ENCODE peak calls at places on chromosomes 16 and 17, in eight cellular contexts. K, V, B, H, O, Z, J and P are unnamed samples.

GRCh38 chr17:40323731-40324650 is 15.0 kb downstream of the RARA start:
- DNase-seq in O (no peak), K (peak), H (no peak), V (no peak), B (no peak), J (no peak), Z (peak), P (no peak)

GRCh38 chr17:34519286-34519685 is 60.1 kb upstream of the TMEM132E start:
- DNase-seq in K (no peak), Z (no peak), J (peak), H (peak), O (no peak), V (no peak), B (no peak), P (peak)

GRCh38 chr16:87765473-87765775 is 362 bp downstream of the KLHDC4 start:
- DNase-seq in V (peak), H (no peak), K (no peak), O (no peak), B (no peak), J (peak), Z (no peak), P (peak)

GRCh38 chr17:1873418-1873817 is 43.6 kb downstream of the RPA1 start:
- DNase-seq in K (no peak), O (no peak), H (no peak), Z (no peak), J (no peak), V (no peak), B (no peak), P (no peak)

GRCh38 chr17:40607641-40608040 is 40.0 kb downstream of the SMARCE1 start:
- DNase-seq in Z (no peak), K (no peak), B (no peak), J (no peak), V (no peak), H (no peak), O (no peak), P (no peak)

GRCh38 chr17:45668316-45668715 is 115.8 kb upstream of the CRHR1 start:
- DNase-seq in J (no peak), B (no peak), V (no peak), Z (no peak), H (no peak), O (no peak), K (no peak), P (no peak)

GRCh38 chr16:9323170-9323569 is 231.7 kb downstream of the HAPSTR1 start:
- DNase-seq in Z (no peak), O (no peak), H (no peak), B (no peak), V (no peak), K (no peak), J (no peak), P (no peak)

GRCh38 chr17:82525712-82526111 is 6.2 kb downstream of the FOXK2 start:
- DNase-seq in Z (no peak), B (no peak), J (no peak), K (no peak), O (no peak), V (no peak), H (no peak), P (no peak)

GRCh38 chr16:2699791-2700600 is 17.7 kb downstream of the KCTD5 start:
- DNase-seq in B (no peak), V (no peak), J (no peak), H (no peak), O (no peak), K (no peak), Z (no peak), P (no peak)

GRCh38 chr17:37478187-37478586 is 11.5 kb upstream of the DUSP14 start:
- DNase-seq in K (peak), Z (no peak), V (no peak), J (no peak), B (no peak), H (no peak), O (peak), P (peak)

GRCh38 chr17:72143245-72143644 is 22.4 kb downstream of the SOX9 start:
- DNase-seq in O (no peak), J (no peak), K (no peak), V (no peak), H (no peak), B (no peak), Z (no peak), P (no peak)

GRCh38 chr17:57622886-57623433 is 122.1 kb downstream of the CCDC182 start:
- DNase-seq in V (no peak), J (peak), K (peak), B (no peak), O (no peak), Z (peak), H (no peak), P (peak)

GRCh38 chr17:39591958-39592954 is 15.5 kb downstream of the NEUROD2 start:
- DNase-seq in K (peak), B (peak), O (no peak), H (peak), Z (no peak), V (no peak), J (peak), P (peak)

GRCh38 chr16:12757546-12757945 is 46.1 kb downstream of the CPPED1 start:
- DNase-seq in Z (no peak), B (no peak), H (no peak), J (no peak), V (no peak), K (no peak), O (no peak), P (no peak)

GRCh38 chr16:69107311-69107962 is 2.0 kb downstream of the HAS3 start:
- DNase-seq in V (no peak), O (no peak), B (peak), Z (peak), K (peak), J (no peak), H (peak), P (peak)

GRCh38 chr16:64280317-64280716 is 841.5 kb downstream of the CDH11 start:
- DNase-seq in V (no peak), B (no peak), H (no peak), Z (no peak), K (no peak), J (no peak), O (no peak), P (no peak)

GRCh38 chr17:17719199-17719940 is 38.1 kb downstream of the RAI1 start:
- DNase-seq in B (no peak), Z (no peak), J (no peak), O (no peak), K (no peak), H (no peak), V (no peak), P (no peak)

GRCh38 chr17:64004218-64004770 is 6.1 kb downstream of the PRR29 start:
- DNase-seq in Z (no peak), K (no peak), O (no peak), J (no peak), V (no peak), B (no peak), H (no peak), P (no peak)

GRCh38 chr17:40552806-40553693 is 12.2 kb downstream of the CCR7 start:
- DNase-seq in Z (no peak), V (no peak), H (no peak), O (no peak), B (peak), J (no peak), K (no peak), P (no peak)

GRCh38 chr17:77312786-77313599 is 172.2 kb downstream of the SEC14L1 start:
- DNase-seq in B (no peak), O (no peak), V (no peak), H (peak), J (no peak), K (peak), Z (peak), P (peak)

GRCh38 chr17:20066253-20066652 is 57.1 kb downstream of the SPECC1 start:
- DNase-seq in O (no peak), V (no peak), K (peak), J (no peak), Z (peak), B (peak), H (no peak), P (no peak)

GRCh38 chr16:58476791-58477190 is 23.2 kb upstream of the NDRG4 start:
- DNase-seq in J (no peak), V (no peak), B (no peak), O (no peak), Z (no peak), H (no peak), K (no peak), P (no peak)

GRCh38 chr16:68287276-68288251 is 23.2 kb downstream of the SLC7A6OS start:
- DNase-seq in J (no peak), Z (no peak), K (peak), B (no peak), V (no peak), O (peak), H (no peak), P (no peak)

GRCh38 chr16:56360117-56361008 is 65.0 kb downstream of the AMFR start:
- DNase-seq in Z (peak), H (no peak), O (no peak), B (no peak), J (no peak), K (no peak), V (no peak), P (no peak)

GRCh38 chr16:56355786-56356275 is 69.5 kb downstream of the AMFR start:
- DNase-seq in V (no peak), B (no peak), H (no peak), Z (peak), O (peak), J (no peak), K (no peak), P (no peak)

GRCh38 chr16:56357291-56357764 is 68.0 kb downstream of the AMFR start:
- DNase-seq in V (no peak), O (peak), Z (peak), B (no peak), K (no peak), J (no peak), H (peak), P (no peak)

GRCh38 chr16:56356276-56357241 is 68.8 kb downstream of the AMFR start:
- DNase-seq in Z (peak), O (peak), B (peak), J (peak), V (peak), H (peak), K (peak), P (peak)

DNA sequence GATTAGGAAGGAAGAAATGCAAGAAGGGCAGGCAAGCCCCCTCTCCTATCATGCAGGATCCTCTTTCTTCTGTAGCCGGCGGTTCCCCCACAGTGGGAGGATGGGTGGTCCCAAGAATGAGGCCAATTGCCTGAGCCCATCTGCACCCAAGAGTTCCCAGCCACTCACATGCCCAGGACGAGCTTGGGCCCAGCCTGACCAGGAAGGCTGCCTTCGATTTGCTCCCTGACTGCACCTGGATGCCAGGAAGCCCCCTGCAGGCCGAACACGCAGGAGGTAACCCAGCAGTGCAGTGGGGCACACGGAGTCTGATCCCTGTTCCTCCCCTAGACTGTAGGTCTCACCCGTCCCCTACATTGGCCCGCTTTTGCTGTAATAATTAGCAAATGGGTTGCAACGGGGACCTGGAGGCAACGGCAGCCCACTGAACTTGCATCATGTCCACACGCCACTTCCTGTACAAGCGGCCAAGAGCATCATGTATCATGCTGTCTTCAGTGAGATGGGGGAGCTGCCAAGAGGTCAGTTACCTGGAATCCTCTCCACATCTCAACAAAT is 67.5 kb downstream of the AMFR start:
- DNase-seq in O (peak), B (no peak), V (no peak), H (peak), Z (peak), J (no peak), K (no peak), P (no peak)
- TF ChIP-seq CTCF in O (no peak), B (no peak), V (no peak), H (no peak), Z (no peak), J (peak), K (no peak), P (no peak)

GRCh38 chr16:14015017-14015416 is 56.1 kb upstream of the MRTFB start:
- DNase-seq in B (no peak), O (no peak), H (no peak), V (no peak), K (no peak), J (no peak), Z (no peak), P (no peak)
- H3K27ac ChIP-seq in B (peak), O (peak), H (no peak), V (no peak), K (peak), J (no peak), Z (no peak), P (peak)

GRCh38 chr16:72424776-72425175 is 252.8 kb upstream of the PMFBP1 start:
- DNase-seq in V (no peak), K (no peak), Z (no peak), J (no peak), O (no peak), B (no peak), H (no peak), P (no peak)

GRCh38 chr16:72426416-72426815 is 254.5 kb upstream of the PMFBP1 start:
- DNase-seq in B (no peak), V (no peak), J (no peak), H (no peak), O (no peak), K (no peak), Z (no peak), P (no peak)

GRCh38 chr16:72419638-72420037 is 247.7 kb upstream of the PMFBP1 start:
- DNase-seq in H (no peak), K (no peak), O (no peak), J (no peak), B (no peak), V (no peak), Z (no peak), P (no peak)

GRCh38 chr16:72425571-72426341 is 253.8 kb upstream of the PMFBP1 start:
- DNase-seq in Z (no peak), O (no peak), V (no peak), H (no peak), K (no peak), B (peak), J (no peak), P (no peak)

GRCh38 chr16:72422308-72422897 is 250.4 kb upstream of the PMFBP1 start:
- DNase-seq in B (no peak), J (no peak), Z (no peak), V (no peak), O (no peak), K (no peak), H (no peak), P (no peak)
- H3K4me3 ChIP-seq in B (no peak), J (no peak), Z (no peak), V (no peak), O (no peak), K (no peak), H (no peak), P (no peak)

GRCh38 chr17:44197980-44198720 is 1.5 kb downstream of the ATXN7L3 start:
- DNase-seq in J (peak), O (no peak), H (peak), B (no peak), Z (peak), V (peak), K (no peak), P (peak)

GRCh38 chr17:44198721-44199552 is 747 bp downstream of the ATXN7L3 start:
- DNase-seq in K (peak), Z (peak), B (peak), O (peak), J (peak), H (peak), V (peak), P (peak)

GRCh38 chr17:44199553-44200477 is at the start of gene ATXN7L3:
- DNase-seq in V (peak), J (peak), B (peak), K (peak), H (peak), O (peak), Z (peak), P (peak)

GRCh38 chr17:44202756-44203155 is 3.1 kb upstream of the ATXN7L3 start:
- DNase-seq in V (no peak), H (no peak), K (no peak), J (no peak), O (no peak), Z (no peak), B (no peak), P (no peak)

DNA sequence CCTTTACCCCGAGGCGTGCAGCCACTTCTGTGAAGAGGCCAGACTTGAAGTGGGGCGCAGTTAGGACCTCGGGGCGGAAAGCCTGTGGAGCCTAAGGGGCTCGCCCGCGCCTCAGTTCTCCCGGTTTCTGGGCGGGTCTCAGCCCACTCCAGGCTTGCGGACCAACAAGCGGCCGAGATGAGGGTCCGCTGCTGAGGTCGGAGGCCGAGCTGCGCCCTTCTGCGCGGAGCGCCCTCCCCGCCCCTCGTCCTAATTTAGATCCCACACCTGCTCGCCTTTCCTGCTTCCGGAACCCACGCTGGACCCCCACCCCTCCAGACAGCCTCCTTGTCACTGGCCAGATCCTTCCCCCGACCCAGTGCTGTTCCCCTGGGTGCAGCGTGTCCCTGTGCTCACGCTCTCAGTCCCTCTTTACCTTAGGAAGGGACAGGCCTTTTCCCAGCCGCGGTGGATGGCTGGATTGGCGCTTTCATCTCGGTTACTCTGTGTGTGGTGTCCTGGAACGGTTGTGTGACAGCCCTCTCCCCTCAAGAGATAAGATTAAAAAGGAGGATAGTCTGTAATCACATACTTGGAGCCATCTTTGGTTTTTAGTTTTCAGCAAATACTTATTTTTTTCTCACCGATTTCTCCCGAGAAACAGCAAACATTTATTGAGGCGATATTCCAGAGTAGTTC is 933 bp upstream of the ATXN7L3 start:
- DNase-seq in B (no peak), J (peak), K (no peak), H (no peak), Z (no peak), V (no peak), O (no peak), P (no peak)
- TF ChIP-seq CTCF in B (peak), J (no peak), K (no peak), H (no peak), Z (no peak), V (no peak), O (no peak), P (no peak)

GRCh38 chr17:236641-237405 is 55.4 kb upstream of the DOC2B start:
- DNase-seq in H (no peak), O (no peak), J (no peak), K (no peak), V (no peak), B (no peak), Z (peak), P (no peak)

GRCh38 chr17:238964-239259 is 57.5 kb upstream of the DOC2B start:
- DNase-seq in Z (no peak), V (no peak), J (no peak), B (no peak), K (no peak), H (no peak), O (no peak), P (no peak)

GRCh38 chr17:235831-236640 is 54.6 kb upstream of the DOC2B start:
- DNase-seq in O (no peak), K (no peak), V (no peak), J (no peak), Z (peak), B (no peak), H (no peak), P (no peak)

GRCh38 chr17:237406-237955 is 56.0 kb upstream of the DOC2B start:
- DNase-seq in V (no peak), K (no peak), Z (peak), J (no peak), H (peak), O (no peak), B (no peak), P (no peak)

DNA sequence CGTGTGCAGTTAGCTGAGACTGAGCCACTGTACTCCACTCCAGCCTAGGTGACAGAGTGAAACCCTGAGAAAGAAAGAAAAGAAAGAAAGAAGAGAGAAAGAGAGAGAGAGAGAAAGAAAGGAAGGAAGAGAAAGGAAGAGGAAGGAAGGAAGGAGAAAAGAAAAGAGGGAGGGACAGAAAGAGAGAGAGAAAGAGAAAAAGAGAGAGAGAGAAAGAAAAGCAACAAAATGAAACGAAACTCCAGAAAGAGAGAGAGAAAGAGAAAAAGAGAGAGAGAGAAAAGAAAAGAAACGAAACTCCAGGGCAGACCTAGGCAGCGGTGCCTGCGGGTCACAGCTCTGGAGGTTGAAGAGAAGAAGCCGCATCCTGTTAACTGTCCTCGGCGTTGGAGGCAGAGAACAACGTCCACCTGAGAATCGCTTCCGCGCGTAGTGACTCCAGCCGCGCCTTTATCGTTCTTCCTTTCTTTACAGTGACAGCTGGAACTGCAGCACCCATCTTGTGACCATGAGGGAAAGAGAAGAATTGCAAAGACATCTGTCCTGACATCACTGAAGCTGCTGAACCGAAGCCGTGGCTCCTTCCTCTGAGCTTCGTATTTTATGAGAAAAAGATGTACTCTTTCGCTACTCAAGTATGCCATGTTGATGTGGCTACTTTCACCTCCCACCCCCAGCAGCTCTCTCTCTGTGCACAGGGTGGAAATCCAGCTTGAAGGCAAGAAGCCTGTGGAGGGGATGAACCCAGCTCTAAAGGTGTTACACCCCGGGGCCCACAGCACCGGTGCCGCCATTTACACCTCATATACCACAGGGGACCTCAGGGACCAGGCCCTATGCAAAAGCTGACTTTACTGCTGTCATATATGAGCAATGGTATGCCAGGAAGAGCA is 56.9 kb upstream of the DOC2B start:
- DNase-seq in K (no peak), V (no peak), Z (peak), H (no peak), J (no peak), B (no peak), O (no peak), P (no peak)
- H3K27ac ChIP-seq in K (no peak), V (no peak), Z (no peak), H (no peak), J (no peak), B (no peak), O (no peak), P (no peak)